ENCODE peak calls at places on chromosomes 16 and 17, in five cellular contexts. S is H1, A is GM12878, X is HepG2, D is K562. W is an unnamed sample.

GRCh38 chr16:58843675-58844074 is 109.6 kb upstream of the GOT2 start:
- DNase-seq in S (no peak), A (peak), X (peak), D (peak), W (peak)

GRCh38 chr16:25135239-25135878 is 23.8 kb downstream of the LCMT1 start:
- DNase-seq in S (no peak), A (no peak), X (peak), D (no peak), W (no peak)

GRCh38 chr16:67101683-67102082 is 8.1 kb upstream of the PHAF1 start:
- DNase-seq in S (no peak), A (no peak), X (no peak), D (no peak), W (no peak)

GRCh38 chr16:20849587-20850390 is 43.5 kb downstream of the REXO5 start:
- DNase-seq in S (no peak), A (no peak), X (peak), D (peak), W (peak)

GRCh38 chr17:82419471-82419995 is 1.1 kb upstream of the OGFOD3 start:
- DNase-seq in S (no peak), A (no peak), X (no peak), D (peak), W (no peak)

GRCh38 chr16:57386381-57386951 is 14.2 kb downstream of the CX3CL1 start:
- DNase-seq in S (no peak), A (no peak), X (no peak), D (no peak), W (no peak)

GRCh38 chr17:44204453-44204882 is 4.8 kb upstream of the ATXN7L3 start:
- DNase-seq in S (no peak), A (no peak), X (no peak), D (peak), W (no peak)

GRCh38 chr17:77253611-77254051 is 112.9 kb downstream of the SEC14L1 start:
- DNase-seq in S (no peak), A (no peak), X (no peak), D (no peak), W (no peak)

GRCh38 chr16:57374067-57374534 is 1.8 kb downstream of the CX3CL1 start:
- DNase-seq in S (no peak), A (no peak), X (no peak), D (no peak), W (no peak)

GRCh38 chr17:63474174-63474913 is 2.5 kb upstream of the ACE start:
- DNase-seq in S (no peak), A (no peak), X (no peak), D (peak), W (no peak)

GRCh38 chr17:51951737-51952136 is 206.8 kb downstream of the CA10 start:
- DNase-seq in S (no peak), A (no peak), X (no peak), D (no peak), W (no peak)

GRCh38 chr17:39150795-39151679 is at the start of gene PLXDC1:
- DNase-seq in S (no peak), A (no peak), X (no peak), D (no peak), W (peak)

GRCh38 chr16:49281843-49282642 is 405 bp upstream of the CBLN1 start:
- DNase-seq in S (peak), A (no peak), X (no peak), D (peak), W (peak)

GRCh38 chr17:42347198-42347597 is 41.0 kb downstream of the STAT3 start:
- DNase-seq in S (no peak), A (no peak), X (no peak), D (no peak), W (peak)

GRCh38 chr16:5836979-5837670 is 739.5 kb upstream of the EEF2KMT start:
- DNase-seq in S (no peak), A (no peak), X (no peak), D (no peak), W (no peak)

GRCh38 chr16:57191056-57191536 is 5.0 kb downstream of the RSPRY1 start:
- DNase-seq in S (no peak), A (no peak), X (no peak), D (no peak), W (no peak)

GRCh38 chr17:4130715-4131114 is 12.1 kb downstream of the ZZEF1 start:
- DNase-seq in S (no peak), A (no peak), X (no peak), D (peak), W (no peak)

GRCh38 chr16:65069090-65069489 is 52.8 kb downstream of the CDH11 start:
- DNase-seq in S (no peak), A (no peak), X (no peak), D (no peak), W (no peak)

GRCh38 chr16:71894229-71894920 is 956 bp upstream of the IST1 start:
- DNase-seq in S (peak), A (no peak), X (peak), D (peak), W (peak)

GRCh38 chr16:88062341-88062861 is 111.2 kb downstream of the BANP start:
- DNase-seq in S (no peak), A (no peak), X (no peak), D (no peak), W (peak)

GRCh38 chr16:67278773-67279295 is 498 bp upstream of the PLEKHG4 start:
- DNase-seq in S (no peak), A (no peak), X (no peak), D (peak), W (peak)

GRCh38 chr17:46136820-46137219 is 56.4 kb downstream of the KANSL1 start:
- DNase-seq in S (no peak), A (no peak), X (no peak), D (no peak), W (peak)

GRCh38 chr16:87864331-87864989 is 4.8 kb downstream of the SLC7A5 start:
- DNase-seq in S (no peak), A (no peak), X (no peak), D (no peak), W (no peak)

GRCh38 chr16:53600076-53600475 is 97.1 kb upstream of the AKTIP start:
- DNase-seq in S (no peak), A (no peak), X (no peak), D (no peak), W (no peak)

GRCh38 chr17:48486557-48486956 is 44.3 kb downstream of the HOXB1 start:
- DNase-seq in S (no peak), A (no peak), X (no peak), D (peak), W (no peak)

GRCh38 chr16:75096730-75097129 is 19.9 kb downstream of the LDHD start:
- DNase-seq in S (peak), A (no peak), X (no peak), D (no peak), W (peak)

GRCh38 chr16:56985288-56985961 is 3.9 kb upstream of the NLRC5 start:
- DNase-seq in S (no peak), A (no peak), X (no peak), D (no peak), W (no peak)

GRCh38 chr17:2087597-2088211 is 32.8 kb downstream of the HIC1 start:
- DNase-seq in S (no peak), A (peak), X (no peak), D (peak), W (no peak)

GRCh38 chr17:73400915-73401545 is 89.2 kb upstream of the CDC42EP4 start:
- DNase-seq in S (no peak), A (no peak), X (no peak), D (no peak), W (no peak)

GRCh38 chr16:84055801-84056634 is 13.4 kb upstream of the SLC38A8 start:
- DNase-seq in S (no peak), A (no peak), X (no peak), D (peak), W (no peak)

GRCh38 chr17:66348605-66349165 is 46.3 kb downstream of the PRKCA start:
- DNase-seq in S (no peak), A (no peak), X (peak), D (peak), W (peak)

GRCh38 chr17:3827124-3827773 is 18.8 kb downstream of the NCBP3 start:
- DNase-seq in S (no peak), A (no peak), X (peak), D (peak), W (peak)

GRCh38 chr16:85437161-85438052 is 175.7 kb upstream of the GSE1 start:
- DNase-seq in S (no peak), A (no peak), X (no peak), D (peak), W (no peak)

GRCh38 chr16:65069766-65070165 is 52.1 kb downstream of the CDH11 start:
- DNase-seq in S (no peak), A (no peak), X (no peak), D (no peak), W (no peak)

GRCh38 chr16:17205279-17206139 is 265.3 kb downstream of the XYLT1 start:
- DNase-seq in S (no peak), A (no peak), X (no peak), D (no peak), W (no peak)

GRCh38 chr16:29821663-29822115 is 1.4 kb downstream of the MVP start:
- DNase-seq in S (no peak), A (no peak), X (no peak), D (no peak), W (no peak)

GRCh38 chr17:40501499-40501911 is at the start of gene TNS4:
- DNase-seq in S (no peak), A (no peak), X (peak), D (no peak), W (no peak)

GRCh38 chr17:39543669-39544068 is 64.1 kb downstream of the NEUROD2 start:
- DNase-seq in S (no peak), A (no peak), X (no peak), D (no peak), W (no peak)

GRCh38 chr16:81598083-81598482 is 153.5 kb downstream of the CMIP start:
- DNase-seq in S (no peak), A (no peak), X (no peak), D (no peak), W (no peak)

DNA sequence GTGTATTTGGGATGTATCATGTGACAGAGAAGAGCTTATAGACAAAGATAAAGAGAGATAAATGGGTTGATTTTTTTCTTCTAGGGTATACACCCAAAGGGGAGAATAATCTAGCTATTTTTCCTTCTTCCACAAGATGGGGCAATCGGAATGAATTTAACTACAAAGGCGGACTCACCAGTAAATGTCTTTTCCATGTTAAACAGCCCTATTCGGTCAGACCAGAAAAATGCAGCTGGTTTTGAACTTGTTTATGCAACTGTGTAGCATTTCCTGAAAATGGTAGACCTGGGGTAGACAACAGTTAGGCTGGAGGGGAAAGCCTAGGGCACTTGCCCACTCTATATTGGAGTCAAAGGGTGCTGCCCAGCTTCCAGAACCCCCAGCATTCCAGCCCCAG is 477.1 kb downstream of the TOX3 start:
- DNase-seq in S (no peak), A (no peak), X (peak), D (no peak), W (peak)
- TF ChIP-seq SIN3A in S (no peak), A (no peak), X (no peak), D (no peak), W (no peak)

GRCh38 chr17:60720763-60721531 is 43.3 kb downstream of the BCAS3 start:
- DNase-seq in S (no peak), A (peak), X (peak), D (peak), W (peak)
- TF ChIP-seq RAD21 in S (peak), A (peak), X (peak), D (peak), W (peak)

DNA sequence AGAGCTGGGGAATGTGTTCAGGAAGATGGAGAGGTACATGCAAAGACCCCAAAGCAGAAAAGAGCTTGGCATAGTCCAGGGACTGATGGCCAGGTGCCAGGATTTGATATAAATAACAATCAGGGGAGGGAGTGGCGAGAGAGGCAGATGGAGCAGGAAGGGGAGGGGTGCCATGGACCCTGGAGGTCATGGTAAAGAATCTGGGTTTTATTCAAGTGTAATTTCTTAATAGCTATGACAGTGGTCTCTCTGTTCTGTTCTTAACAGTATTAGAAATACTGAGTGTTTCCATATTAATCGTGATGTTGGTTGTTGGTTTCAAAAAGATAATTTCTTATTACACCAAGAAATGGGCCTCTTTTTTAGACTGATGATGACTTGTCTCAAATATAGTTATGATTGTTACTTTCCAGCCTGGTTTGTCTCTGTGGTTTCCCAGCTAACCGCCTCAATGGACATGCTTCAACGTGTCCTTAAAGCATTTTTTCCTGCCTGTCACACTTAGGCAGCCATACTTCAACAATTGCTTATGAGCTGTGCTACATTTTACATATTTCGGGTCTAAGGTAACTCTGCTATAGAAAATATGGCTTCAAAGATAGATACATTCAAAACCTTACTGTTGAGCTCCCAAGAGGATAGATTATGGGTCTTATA is 49.4 kb downstream of the MYH10 start:
- DNase-seq in S (no peak), A (peak), X (no peak), D (no peak), W (peak)
- TF ChIP-seq USF2 in S (no peak), A (no peak), X (no peak), D (no peak), W (no peak)

DNA sequence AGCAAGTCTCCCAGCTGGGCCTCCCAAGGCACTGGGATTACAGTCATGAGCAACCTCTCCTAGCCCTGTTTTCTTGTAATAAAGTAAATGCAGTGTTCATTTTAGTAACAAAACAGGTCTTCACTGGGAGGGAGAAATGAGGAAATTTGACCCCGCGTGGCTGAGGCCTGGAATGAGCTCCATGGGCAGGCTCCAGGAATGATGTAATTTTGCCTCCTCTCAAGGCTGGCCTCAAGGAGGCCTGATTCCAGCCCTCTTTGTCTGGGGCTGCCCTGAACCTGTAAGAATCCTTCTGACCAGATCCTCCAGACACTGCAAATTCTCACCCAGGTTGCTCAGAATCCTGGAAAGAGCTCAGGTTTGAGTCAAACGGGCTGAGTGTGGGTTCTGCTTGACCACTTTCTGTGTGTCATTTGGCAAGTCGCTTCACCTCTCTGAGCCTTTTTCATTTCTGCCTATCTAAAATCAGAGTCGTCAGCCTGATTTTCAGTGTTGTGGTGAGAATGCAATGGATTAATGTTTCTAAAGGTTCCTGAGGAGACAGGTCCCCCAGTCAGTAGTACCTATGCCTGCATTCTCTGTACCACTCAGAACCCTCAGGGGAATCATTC is 57.1 kb downstream of the RAB11FIP4 start:
- DNase-seq in S (no peak), A (no peak), X (no peak), D (no peak), W (no peak)
- TF ChIP-seq SIN3A in S (no peak), A (no peak), X (no peak), D (no peak), W (no peak)